ENCODE peak calls at places on chromosomes 1 and 21, in nine cellular contexts. One of them, this sample, is unnamed.

GRCh38 chr1:230279583-230279945 is 146.6 kb downstream of the PGBD5 start:
- DNase-seq in small intestine: no peak
- DNase-seq in psoas muscle: peak; percentile 50
- DNase-seq in pancreas: no peak
- DNase-seq in mesenchymal stem cell: no peak
- DNase-seq in breast epithelium: no peak
- DNase-seq in OCI-LY7: no peak
- DNase-seq in mesendoderm: no peak
- DNase-seq in neural progenitor cell: no peak
- DNase-seq in this sample: no peak

GRCh38 chr1:114330451-114330983 is 176.8 kb upstream of the SYT6 start:
- DNase-seq in small intestine: peak; percentile 26
- DNase-seq in psoas muscle: no peak
- DNase-seq in pancreas: no peak
- DNase-seq in mesenchymal stem cell: no peak
- DNase-seq in breast epithelium: no peak
- DNase-seq in OCI-LY7: no peak
- DNase-seq in mesendoderm: no peak
- DNase-seq in neural progenitor cell: no peak
- DNase-seq in this sample: no peak

GRCh38 chr1:107532318-107532717 is 391.5 kb downstream of the NTNG1 start:
- DNase-seq in small intestine: peak; percentile 17
- DNase-seq in psoas muscle: no peak
- DNase-seq in pancreas: no peak
- DNase-seq in mesenchymal stem cell: no peak
- DNase-seq in breast epithelium: no peak
- DNase-seq in OCI-LY7: no peak
- DNase-seq in mesendoderm: no peak
- DNase-seq in neural progenitor cell: no peak
- DNase-seq in this sample: peak; percentile 19

GRCh38 chr1:186792870-186793581 is 35.7 kb upstream of the PLA2G4A start:
- DNase-seq in small intestine: no peak
- DNase-seq in psoas muscle: no peak
- DNase-seq in pancreas: no peak
- DNase-seq in mesenchymal stem cell: peak; percentile 66
- DNase-seq in breast epithelium: no peak
- DNase-seq in OCI-LY7: no peak
- DNase-seq in mesendoderm: no peak
- DNase-seq in neural progenitor cell: no peak
- DNase-seq in this sample: no peak

GRCh38 chr1:6260961-6261614 is at the start of gene GPR153:
- DNase-seq in small intestine: peak; percentile 58
- DNase-seq in psoas muscle: no peak
- DNase-seq in pancreas: no peak
- DNase-seq in mesenchymal stem cell: peak; percentile 43
- DNase-seq in breast epithelium: no peak
- DNase-seq in OCI-LY7: no peak
- DNase-seq in mesendoderm: no peak
- DNase-seq in neural progenitor cell: peak; percentile 89
- DNase-seq in this sample: no peak

GRCh38 chr1:66556161-66556611 is 22.2 kb downstream of the SGIP1 start:
- DNase-seq in small intestine: no peak
- DNase-seq in psoas muscle: no peak
- DNase-seq in pancreas: no peak
- DNase-seq in mesenchymal stem cell: no peak
- DNase-seq in breast epithelium: no peak
- DNase-seq in OCI-LY7: no peak
- DNase-seq in mesendoderm: peak; percentile 23
- DNase-seq in neural progenitor cell: no peak
- DNase-seq in this sample: no peak

GRCh38 chr1:233294991-233295774 is at the start of gene PCNX2:
- DNase-seq in small intestine: peak; percentile 61
- DNase-seq in psoas muscle: no peak
- DNase-seq in pancreas: peak; percentile 56
- DNase-seq in mesenchymal stem cell: peak; percentile 82
- DNase-seq in breast epithelium: no peak
- DNase-seq in OCI-LY7: peak; percentile 81
- DNase-seq in mesendoderm: peak; percentile 91
- DNase-seq in neural progenitor cell: peak; percentile 85
- DNase-seq in this sample: no peak

GRCh38 chr1:232062967-232063366 is 436.4 kb downstream of the DISC1 start:
- DNase-seq in small intestine: no peak
- DNase-seq in psoas muscle: no peak
- DNase-seq in pancreas: no peak
- DNase-seq in mesenchymal stem cell: no peak
- DNase-seq in breast epithelium: no peak
- DNase-seq in OCI-LY7: no peak
- DNase-seq in mesendoderm: peak; percentile 59
- DNase-seq in neural progenitor cell: no peak
- DNase-seq in this sample: no peak

GRCh38 chr1:229803601-229804217 is 177.7 kb downstream of the URB2 start:
- DNase-seq in small intestine: peak; percentile 36
- DNase-seq in psoas muscle: no peak
- DNase-seq in pancreas: peak; percentile 42
- DNase-seq in mesenchymal stem cell: no peak
- DNase-seq in breast epithelium: no peak
- DNase-seq in OCI-LY7: no peak
- DNase-seq in mesendoderm: no peak
- DNase-seq in neural progenitor cell: no peak
- DNase-seq in this sample: no peak

GRCh38 chr1:172940170-172940855 is 110.4 kb downstream of the TNFSF18 start:
- DNase-seq in small intestine: no peak
- DNase-seq in psoas muscle: no peak
- DNase-seq in pancreas: no peak
- DNase-seq in mesenchymal stem cell: peak; percentile 91
- DNase-seq in breast epithelium: no peak
- DNase-seq in OCI-LY7: no peak
- DNase-seq in mesendoderm: no peak
- DNase-seq in neural progenitor cell: no peak
- DNase-seq in this sample: no peak

GRCh38 chr1:112061852-112062451 is 72.5 kb upstream of the KCND3 start:
- DNase-seq in small intestine: no peak
- DNase-seq in psoas muscle: no peak
- DNase-seq in pancreas: no peak
- DNase-seq in mesenchymal stem cell: no peak
- DNase-seq in breast epithelium: no peak
- DNase-seq in OCI-LY7: no peak
- DNase-seq in mesendoderm: no peak
- DNase-seq in neural progenitor cell: no peak
- DNase-seq in this sample: no peak

GRCh38 chr1:93661829-93662474 is 19.7 kb downstream of the BCAR3 start:
- DNase-seq in small intestine: no peak
- DNase-seq in psoas muscle: no peak
- DNase-seq in pancreas: no peak
- DNase-seq in mesenchymal stem cell: peak; percentile 87
- DNase-seq in breast epithelium: no peak
- DNase-seq in OCI-LY7: no peak
- DNase-seq in mesendoderm: peak; percentile 77
- DNase-seq in neural progenitor cell: no peak
- DNase-seq in this sample: no peak

GRCh38 chr1:246795094-246795671 is 71.0 kb downstream of the SCCPDH start:
- DNase-seq in small intestine: peak; percentile 61
- DNase-seq in psoas muscle: no peak
- DNase-seq in pancreas: no peak
- DNase-seq in mesenchymal stem cell: no peak
- DNase-seq in breast epithelium: no peak
- DNase-seq in OCI-LY7: no peak
- DNase-seq in mesendoderm: peak; percentile 48
- DNase-seq in neural progenitor cell: no peak
- DNase-seq in this sample: no peak

GRCh38 chr1:47696911-47697441 is 259.1 kb downstream of the FOXD2 start:
- DNase-seq in small intestine: peak; percentile 27
- DNase-seq in psoas muscle: no peak
- DNase-seq in pancreas: no peak
- DNase-seq in mesenchymal stem cell: no peak
- DNase-seq in breast epithelium: no peak
- DNase-seq in OCI-LY7: no peak
- DNase-seq in mesendoderm: no peak
- DNase-seq in neural progenitor cell: no peak
- DNase-seq in this sample: peak; percentile 52

DNA sequence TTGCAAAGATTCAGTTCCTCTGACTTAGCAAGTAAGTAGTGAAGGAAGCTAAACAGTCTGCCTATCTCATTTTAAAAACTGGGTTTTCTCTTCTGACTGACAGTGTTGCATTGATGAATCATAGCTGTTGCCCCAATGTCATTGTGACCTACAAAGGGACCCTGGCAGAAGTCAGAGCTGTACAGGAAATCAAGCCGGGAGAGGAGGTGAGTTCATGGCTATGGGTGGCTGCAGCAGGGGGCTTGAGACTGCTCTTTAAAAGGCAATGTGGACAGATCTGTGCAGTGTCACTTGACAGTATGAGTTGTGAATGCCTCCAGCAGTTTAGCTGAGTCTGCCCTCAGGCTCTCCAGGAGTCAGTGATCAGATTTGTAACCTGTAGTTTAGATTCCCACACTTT is 46.6 kb downstream of the SMYD2 start:
- DNase-seq in small intestine: no peak
- DNase-seq in psoas muscle: no peak
- DNase-seq in pancreas: no peak
- DNase-seq in mesenchymal stem cell: peak; percentile 11
- DNase-seq in breast epithelium: no peak
- DNase-seq in OCI-LY7: peak; percentile 24
- DNase-seq in mesendoderm: no peak
- DNase-seq in neural progenitor cell: no peak
- DNase-seq in this sample: no peak
- H3K36me3 ChIP-seq in small intestine: no peaks in the 10 kb centered on the region
- H3K36me3 ChIP-seq in psoas muscle: no peaks in the 10 kb centered on the region
- H3K36me3 ChIP-seq in pancreas: no peaks in the 10 kb centered on the region
- H3K36me3 ChIP-seq in mesenchymal stem cell: peaks cover 21% of the 10 kb centered on the region
- H3K36me3 ChIP-seq in breast epithelium: no peaks in the 10 kb centered on the region
- H3K36me3 ChIP-seq in OCI-LY7: peaks cover 19% of the 10 kb centered on the region
- H3K36me3 ChIP-seq in mesendoderm: no peaks in the 10 kb centered on the region
- H3K36me3 ChIP-seq in neural progenitor cell: no peaks in the 10 kb centered on the region
- H3K36me3 ChIP-seq in this sample: no peaks in the 10 kb centered on the region

GRCh38 chr21:46560568-46561447 is 44.1 kb downstream of the S100B start:
- DNase-seq in small intestine: no peak
- DNase-seq in psoas muscle: no peak
- DNase-seq in pancreas: no peak
- DNase-seq in mesenchymal stem cell: no peak
- DNase-seq in breast epithelium: no peak
- DNase-seq in OCI-LY7: peak; percentile 32
- DNase-seq in mesendoderm: no peak
- DNase-seq in neural progenitor cell: no peak
- DNase-seq in this sample: no peak

GRCh38 chr21:46561448-46562095 is 43.3 kb downstream of the S100B start:
- DNase-seq in small intestine: no peak
- DNase-seq in psoas muscle: no peak
- DNase-seq in pancreas: no peak
- DNase-seq in mesenchymal stem cell: no peak
- DNase-seq in breast epithelium: no peak
- DNase-seq in OCI-LY7: no peak
- DNase-seq in mesendoderm: no peak
- DNase-seq in neural progenitor cell: no peak
- DNase-seq in this sample: no peak

GRCh38 chr21:46562964-46563607 is 41.8 kb downstream of the S100B start:
- DNase-seq in small intestine: no peak
- DNase-seq in psoas muscle: peak; percentile 60
- DNase-seq in pancreas: no peak
- DNase-seq in mesenchymal stem cell: no peak
- DNase-seq in breast epithelium: no peak
- DNase-seq in OCI-LY7: no peak
- DNase-seq in mesendoderm: no peak
- DNase-seq in neural progenitor cell: no peak
- DNase-seq in this sample: no peak

GRCh38 chr21:46564391-46564790 is 40.5 kb downstream of the S100B start:
- DNase-seq in small intestine: no peak
- DNase-seq in psoas muscle: no peak
- DNase-seq in pancreas: no peak
- DNase-seq in mesenchymal stem cell: no peak
- DNase-seq in breast epithelium: no peak
- DNase-seq in OCI-LY7: no peak
- DNase-seq in mesendoderm: no peak
- DNase-seq in neural progenitor cell: no peak
- DNase-seq in this sample: no peak

DNA sequence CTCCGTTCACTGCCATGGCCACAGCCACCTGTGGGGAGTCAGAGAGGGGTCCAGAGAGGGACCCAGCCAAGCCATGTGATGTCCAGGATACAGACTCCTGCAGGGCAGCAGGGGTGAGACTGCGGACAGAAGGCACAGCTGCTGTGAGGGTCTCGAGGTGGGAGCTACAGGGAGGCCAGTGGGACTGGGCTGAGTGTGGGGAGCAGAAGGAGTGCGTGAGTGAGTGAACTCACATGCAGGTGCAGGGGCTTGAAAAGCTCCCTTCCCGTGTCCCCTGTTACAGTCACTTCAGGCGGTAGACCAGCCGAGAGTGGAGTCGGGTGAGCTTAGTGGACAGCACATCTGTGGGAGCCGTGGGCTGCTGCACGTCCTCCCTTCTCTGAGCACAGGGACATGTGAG is 42.4 kb downstream of the S100B start:
- DNase-seq in small intestine: no peak
- DNase-seq in psoas muscle: no peak
- DNase-seq in pancreas: no peak
- DNase-seq in mesenchymal stem cell: no peak
- DNase-seq in breast epithelium: no peak
- DNase-seq in OCI-LY7: no peak
- DNase-seq in mesendoderm: no peak
- DNase-seq in neural progenitor cell: no peak
- DNase-seq in this sample: no peak
- H3K36me3 ChIP-seq in small intestine: peaks cover 17% of the 10 kb centered on the region
- H3K36me3 ChIP-seq in psoas muscle: no peaks in the 10 kb centered on the region
- H3K36me3 ChIP-seq in pancreas: peaks cover 21% of the 10 kb centered on the region
- H3K36me3 ChIP-seq in mesenchymal stem cell: peaks cover 84% of the 10 kb centered on the region
- H3K36me3 ChIP-seq in breast epithelium: peaks cover 5% of the 10 kb centered on the region
- H3K36me3 ChIP-seq in OCI-LY7: peaks cover 33% of the 10 kb centered on the region
- H3K36me3 ChIP-seq in mesendoderm: peaks cover 6% of the 10 kb centered on the region
- H3K36me3 ChIP-seq in neural progenitor cell: no peaks in the 10 kb centered on the region
- H3K36me3 ChIP-seq in this sample: peaks cover 3% of the 10 kb centered on the region

DNA sequence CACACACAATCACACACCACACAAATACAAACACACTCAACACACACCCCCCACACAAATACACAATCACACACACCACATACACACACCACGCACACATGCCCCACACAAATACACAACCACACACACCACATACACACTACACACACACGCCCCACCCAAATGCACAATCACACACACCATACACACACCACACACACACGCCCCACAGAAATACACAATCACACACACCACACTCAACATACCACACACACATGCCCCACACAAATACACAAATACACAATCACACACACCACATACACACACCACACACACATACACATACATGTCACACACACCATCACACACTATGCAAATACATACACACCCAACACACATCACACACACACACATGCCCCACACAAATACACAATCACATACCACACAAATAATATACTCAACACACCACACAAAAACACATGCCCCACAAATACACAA is 50.2 kb downstream of the PRDM15 start:
- DNase-seq in small intestine: no peak
- DNase-seq in psoas muscle: no peak
- DNase-seq in pancreas: no peak
- DNase-seq in mesenchymal stem cell: no peak
- DNase-seq in breast epithelium: no peak
- DNase-seq in OCI-LY7: no peak
- DNase-seq in mesendoderm: no peak
- DNase-seq in neural progenitor cell: no peak
- DNase-seq in this sample: no peak
- H3K36me3 ChIP-seq in small intestine: peaks cover 2% of the 10 kb centered on the region
- H3K36me3 ChIP-seq in psoas muscle: no peaks in the 10 kb centered on the region
- H3K36me3 ChIP-seq in pancreas: no peaks in the 10 kb centered on the region
- H3K36me3 ChIP-seq in mesenchymal stem cell: peaks cover 68% of the 10 kb centered on the region
- H3K36me3 ChIP-seq in breast epithelium: no peaks in the 10 kb centered on the region
- H3K36me3 ChIP-seq in OCI-LY7: peaks cover 50% of the 10 kb centered on the region
- H3K36me3 ChIP-seq in mesendoderm: no peaks in the 10 kb centered on the region
- H3K36me3 ChIP-seq in neural progenitor cell: no peaks in the 10 kb centered on the region
- H3K36me3 ChIP-seq in this sample: no peaks in the 10 kb centered on the region

GRCh38 chr1:235131961-235132360 is 3.3 kb upstream of the TOMM20 start:
- DNase-seq in small intestine: no peak
- DNase-seq in psoas muscle: no peak
- DNase-seq in pancreas: no peak
- DNase-seq in mesenchymal stem cell: no peak
- DNase-seq in breast epithelium: no peak
- DNase-seq in OCI-LY7: no peak
- DNase-seq in mesendoderm: no peak
- DNase-seq in neural progenitor cell: no peak
- DNase-seq in this sample: no peak
- H3K36me3 ChIP-seq in small intestine: peaks cover 15% of the 10 kb centered on the region
- H3K36me3 ChIP-seq in psoas muscle: peaks cover 2% of the 10 kb centered on the region
- H3K36me3 ChIP-seq in pancreas: peaks cover 21% of the 10 kb centered on the region
- H3K36me3 ChIP-seq in mesenchymal stem cell: peaks cover 29% of the 10 kb centered on the region
- H3K36me3 ChIP-seq in breast epithelium: peaks cover 5% of the 10 kb centered on the region
- H3K36me3 ChIP-seq in OCI-LY7: peaks cover 77% of the 10 kb centered on the region
- H3K36me3 ChIP-seq in mesendoderm: peaks cover 5% of the 10 kb centered on the region
- H3K36me3 ChIP-seq in neural progenitor cell: peaks cover 3% of the 10 kb centered on the region
- H3K36me3 ChIP-seq in this sample: peaks cover 13% of the 10 kb centered on the region